ENCODE peak calls at places on chromosome X, in six cellular contexts. One of them, this sample, is unnamed.

GRCh38 chrX:91081873-91082272 is 352.8 kb upstream of the PABPC5 start:
- DNase-seq in fibroblast of lung: no peak
- DNase-seq in neural crest cell: no peak
- DNase-seq in AG09309: no peak
- DNase-seq in mesothelial cell of epicardium: no peak
- DNase-seq in uterus: no peak
- DNase-seq in this sample: no peak

GRCh38 chrX:13702390-13702789 is 13.5 kb downstream of the RAB9A start:
- DNase-seq in fibroblast of lung: no peak
- DNase-seq in neural crest cell: no peak
- DNase-seq in AG09309: no peak
- DNase-seq in mesothelial cell of epicardium: no peak
- DNase-seq in uterus: no peak
- DNase-seq in this sample: no peak

GRCh38 chrX:134685662-134686061 is 27.4 kb upstream of the PLAC1 start:
- DNase-seq in fibroblast of lung: peak; percentile 8
- DNase-seq in neural crest cell: no peak
- DNase-seq in AG09309: no peak
- DNase-seq in mesothelial cell of epicardium: no peak
- DNase-seq in uterus: no peak
- DNase-seq in this sample: peak; percentile 51

GRCh38 chrX:53282313-53282712 is 929 bp upstream of the IQSEC2 start:
- DNase-seq in fibroblast of lung: peak; percentile 27
- DNase-seq in neural crest cell: no peak
- DNase-seq in AG09309: no peak
- DNase-seq in mesothelial cell of epicardium: no peak
- DNase-seq in uterus: peak; percentile 55
- DNase-seq in this sample: no peak

GRCh38 chrX:107700317-107700774 is 72.0 kb downstream of the PRPS1 start:
- DNase-seq in fibroblast of lung: peak; percentile 71
- DNase-seq in neural crest cell: no peak
- DNase-seq in AG09309: no peak
- DNase-seq in mesothelial cell of epicardium: no peak
- DNase-seq in uterus: no peak
- DNase-seq in this sample: no peak

GRCh38 chrX:85379174-85379907 is at the start of gene POF1B:
- DNase-seq in fibroblast of lung: no peak
- DNase-seq in neural crest cell: no peak
- DNase-seq in AG09309: no peak
- DNase-seq in mesothelial cell of epicardium: no peak
- DNase-seq in uterus: no peak
- DNase-seq in this sample: no peak

GRCh38 chrX:130108647-130109428 is 1.5 kb downstream of the ELF4 start:
- DNase-seq in fibroblast of lung: no peak
- DNase-seq in neural crest cell: no peak
- DNase-seq in AG09309: no peak
- DNase-seq in mesothelial cell of epicardium: no peak
- DNase-seq in uterus: no peak
- DNase-seq in this sample: no peak

GRCh38 chrX:10615931-10616780 is 4.2 kb downstream of the MID1 start:
- DNase-seq in fibroblast of lung: peak; percentile 73
- DNase-seq in neural crest cell: no peak
- DNase-seq in AG09309: no peak
- DNase-seq in mesothelial cell of epicardium: no peak
- DNase-seq in uterus: peak; percentile 24
- DNase-seq in this sample: peak; percentile 40

GRCh38 chrX:150573702-150574101 is 5.3 kb downstream of the MTM1 start:
- DNase-seq in fibroblast of lung: no peak
- DNase-seq in neural crest cell: no peak
- DNase-seq in AG09309: no peak
- DNase-seq in mesothelial cell of epicardium: no peak
- DNase-seq in uterus: no peak
- DNase-seq in this sample: no peak

GRCh38 chrX:29665532-29665931 is 549.8 kb upstream of the MAGEB2 start:
- DNase-seq in fibroblast of lung: no peak
- DNase-seq in neural crest cell: no peak
- DNase-seq in AG09309: no peak
- DNase-seq in mesothelial cell of epicardium: no peak
- DNase-seq in uterus: no peak
- DNase-seq in this sample: no peak

GRCh38 chrX:106898462-106898861 is 4.7 kb downstream of the RIPPLY1 start:
- DNase-seq in fibroblast of lung: peak; percentile 70
- DNase-seq in neural crest cell: no peak
- DNase-seq in AG09309: no peak
- DNase-seq in mesothelial cell of epicardium: no peak
- DNase-seq in uterus: no peak
- DNase-seq in this sample: peak; percentile 42

GRCh38 chrX:17359500-17359899 is 15.5 kb upstream of the NHS start:
- DNase-seq in fibroblast of lung: peak; percentile 18
- DNase-seq in neural crest cell: no peak
- DNase-seq in AG09309: no peak
- DNase-seq in mesothelial cell of epicardium: no peak
- DNase-seq in uterus: no peak
- DNase-seq in this sample: no peak

GRCh38 chrX:79231662-79232061 is 87.2 kb downstream of the GPR174 start:
- DNase-seq in fibroblast of lung: no peak
- DNase-seq in neural crest cell: no peak
- DNase-seq in AG09309: no peak
- DNase-seq in mesothelial cell of epicardium: no peak
- DNase-seq in uterus: no peak
- DNase-seq in this sample: no peak

GRCh38 chrX:136138939-136139338 is 8.4 kb upstream of the FHL1 start:
- DNase-seq in fibroblast of lung: no peak
- DNase-seq in neural crest cell: no peak
- DNase-seq in AG09309: no peak
- DNase-seq in mesothelial cell of epicardium: no peak
- DNase-seq in uterus: no peak
- DNase-seq in this sample: no peak

GRCh38 chrX:109440475-109440874 is 41.4 kb downstream of the GUCY2F start:
- DNase-seq in fibroblast of lung: no peak
- DNase-seq in neural crest cell: no peak
- DNase-seq in AG09309: no peak
- DNase-seq in mesothelial cell of epicardium: no peak
- DNase-seq in uterus: no peak
- DNase-seq in this sample: no peak

GRCh38 chrX:150088766-150089518 is 150.7 kb upstream of the EOLA2 start:
- DNase-seq in fibroblast of lung: no peak
- DNase-seq in neural crest cell: no peak
- DNase-seq in AG09309: no peak
- DNase-seq in mesothelial cell of epicardium: no peak
- DNase-seq in uterus: no peak
- DNase-seq in this sample: no peak

GRCh38 chrX:2351999-2352995 is 148.5 kb downstream of the DHRSX start:
- DNase-seq in fibroblast of lung: peak; percentile 88
- DNase-seq in neural crest cell: no peak
- DNase-seq in AG09309: peak; percentile 88
- DNase-seq in mesothelial cell of epicardium: no peak
- DNase-seq in uterus: no peak
- DNase-seq in this sample: peak; percentile 94

GRCh38 chrX:109632906-109633504 is 8.0 kb upstream of the KCNE5 start:
- DNase-seq in fibroblast of lung: peak; percentile 45
- DNase-seq in neural crest cell: peak; percentile 36
- DNase-seq in AG09309: no peak
- DNase-seq in mesothelial cell of epicardium: no peak
- DNase-seq in uterus: no peak
- DNase-seq in this sample: no peak

GRCh38 chrX:134171661-134172587 is 65.1 kb upstream of the CCDC160 start:
- DNase-seq in fibroblast of lung: peak; percentile 20
- DNase-seq in neural crest cell: peak; percentile 37
- DNase-seq in AG09309: no peak
- DNase-seq in mesothelial cell of epicardium: no peak
- DNase-seq in uterus: no peak
- DNase-seq in this sample: no peak

GRCh38 chrX:19382500-19383145 is 38.9 kb downstream of the PDHA1 start:
- DNase-seq in fibroblast of lung: peak; percentile 37
- DNase-seq in neural crest cell: peak; percentile 61
- DNase-seq in AG09309: no peak
- DNase-seq in mesothelial cell of epicardium: no peak
- DNase-seq in uterus: no peak
- DNase-seq in this sample: peak; percentile 26

GRCh38 chrX:47579537-47579936 is 2.7 kb upstream of the TIMP1 start:
- DNase-seq in fibroblast of lung: peak; percentile 85
- DNase-seq in neural crest cell: no peak
- DNase-seq in AG09309: no peak
- DNase-seq in mesothelial cell of epicardium: no peak
- DNase-seq in uterus: no peak
- DNase-seq in this sample: peak; percentile 74

GRCh38 chrX:83511208-83511607 is 3.1 kb downstream of the POU3F4 start:
- DNase-seq in fibroblast of lung: no peak
- DNase-seq in neural crest cell: no peak
- DNase-seq in AG09309: no peak
- DNase-seq in mesothelial cell of epicardium: no peak
- DNase-seq in uterus: no peak
- DNase-seq in this sample: no peak

GRCh38 chrX:150487369-150488094 is 80.9 kb upstream of the MTM1 start:
- DNase-seq in fibroblast of lung: no peak
- DNase-seq in neural crest cell: no peak
- DNase-seq in AG09309: no peak
- DNase-seq in mesothelial cell of epicardium: no peak
- DNase-seq in uterus: no peak
- DNase-seq in this sample: no peak

GRCh38 chrX:70508296-70508911 is 63.8 kb downstream of the DLG3 start:
- DNase-seq in fibroblast of lung: no peak
- DNase-seq in neural crest cell: no peak
- DNase-seq in AG09309: no peak
- DNase-seq in mesothelial cell of epicardium: no peak
- DNase-seq in uterus: no peak
- DNase-seq in this sample: peak; percentile 3

DNA sequence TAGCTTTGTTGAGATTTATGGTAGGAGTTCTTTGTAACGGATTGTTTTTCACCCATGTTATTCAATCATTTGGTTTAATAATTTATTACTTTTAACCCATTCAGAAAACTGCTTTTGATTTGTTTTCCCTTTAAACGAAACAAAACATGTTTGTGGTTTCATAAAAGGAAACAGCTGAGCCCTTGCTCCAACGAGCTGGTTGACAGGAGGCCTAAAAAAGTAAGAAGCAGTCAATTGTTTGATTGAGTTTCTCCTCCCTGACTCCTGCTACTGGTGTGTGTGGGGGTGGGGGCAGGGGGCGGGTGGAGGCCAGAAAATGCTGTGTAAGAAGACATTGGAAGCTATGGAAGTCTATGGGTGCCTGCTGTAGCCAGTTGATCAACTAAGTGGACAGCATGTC is 102.7 kb downstream of the CHRDL1 start:
- DNase-seq in fibroblast of lung: no peak
- DNase-seq in neural crest cell: no peak
- DNase-seq in AG09309: no peak
- DNase-seq in mesothelial cell of epicardium: no peak
- DNase-seq in uterus: no peak
- DNase-seq in this sample: no peak
- TF ChIP-seq CTCF in fibroblast of lung: no peak
- TF ChIP-seq CTCF in neural crest cell: no peak
- TF ChIP-seq CTCF in AG09309: no peak
- TF ChIP-seq CTCF in mesothelial cell of epicardium: no peak
- TF ChIP-seq CTCF in uterus: no peak
- TF ChIP-seq CTCF in this sample: no peak

GRCh38 chrX:48600226-48600625 is 2.9 kb downstream of the WDR13 start:
- DNase-seq in fibroblast of lung: no peak
- DNase-seq in neural crest cell: no peak
- DNase-seq in AG09309: no peak
- DNase-seq in mesothelial cell of epicardium: no peak
- DNase-seq in uterus: no peak
- DNase-seq in this sample: no peak
- TF ChIP-seq CTCF in fibroblast of lung: no peak
- TF ChIP-seq CTCF in neural crest cell: no peak
- TF ChIP-seq CTCF in AG09309: no peak
- TF ChIP-seq CTCF in mesothelial cell of epicardium: no peak
- TF ChIP-seq CTCF in uterus: no peak
- TF ChIP-seq CTCF in this sample: no peak

GRCh38 chrX:49071877-49072711 is 1.7 kb downstream of the PRAF2 start:
- DNase-seq in fibroblast of lung: peak; percentile 79
- DNase-seq in neural crest cell: no peak
- DNase-seq in AG09309: no peak
- DNase-seq in mesothelial cell of epicardium: no peak
- DNase-seq in uterus: peak; percentile 84
- DNase-seq in this sample: peak; percentile 57

GRCh38 chrX:49077941-49078340 is 1.7 kb downstream of the WDR45 start:
- DNase-seq in fibroblast of lung: no peak
- DNase-seq in neural crest cell: no peak
- DNase-seq in AG09309: no peak
- DNase-seq in mesothelial cell of epicardium: no peak
- DNase-seq in uterus: no peak
- DNase-seq in this sample: no peak

GRCh38 chrX:49073641-49074575 is at the start of gene PRAF2:
- DNase-seq in fibroblast of lung: peak; percentile 89
- DNase-seq in neural crest cell: peak; percentile 76
- DNase-seq in AG09309: peak; percentile 61
- DNase-seq in mesothelial cell of epicardium: peak; percentile 71
- DNase-seq in uterus: peak; percentile 92
- DNase-seq in this sample: peak; percentile 87

GRCh38 chrX:49072712-49073095 is 1.1 kb downstream of the PRAF2 start:
- DNase-seq in fibroblast of lung: no peak
- DNase-seq in neural crest cell: no peak
- DNase-seq in AG09309: no peak
- DNase-seq in mesothelial cell of epicardium: no peak
- DNase-seq in uterus: no peak
- DNase-seq in this sample: no peak

DNA sequence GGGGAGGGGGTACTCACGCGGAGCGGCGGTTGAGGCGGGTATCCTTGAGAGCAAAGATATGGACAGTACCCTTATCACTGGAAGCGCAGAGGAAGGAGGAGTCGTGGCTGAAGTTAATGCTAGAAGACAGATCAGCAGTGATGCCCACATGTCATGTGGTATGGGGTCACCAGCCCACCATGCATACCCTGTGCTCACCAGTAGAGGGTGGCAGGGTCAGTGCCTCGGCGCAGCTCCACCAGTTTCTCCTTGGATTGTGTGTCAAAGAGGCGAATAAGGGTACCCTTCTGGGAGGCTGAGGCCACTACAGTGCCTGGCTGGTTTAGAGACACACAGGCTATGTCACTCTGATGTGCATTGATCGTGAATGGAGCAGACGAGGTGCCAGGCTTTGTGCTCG is 1.5 kb upstream of the PRAF2 start:
- DNase-seq in fibroblast of lung: no peak
- DNase-seq in neural crest cell: no peak
- DNase-seq in AG09309: no peak
- DNase-seq in mesothelial cell of epicardium: no peak
- DNase-seq in uterus: no peak
- DNase-seq in this sample: no peak
- TF ChIP-seq CTCF in fibroblast of lung: no peak
- TF ChIP-seq CTCF in neural crest cell: peak; percentile 17
- TF ChIP-seq CTCF in AG09309: no peak
- TF ChIP-seq CTCF in mesothelial cell of epicardium: no peak
- TF ChIP-seq CTCF in uterus: no peak
- TF ChIP-seq CTCF in this sample: no peak

DNA sequence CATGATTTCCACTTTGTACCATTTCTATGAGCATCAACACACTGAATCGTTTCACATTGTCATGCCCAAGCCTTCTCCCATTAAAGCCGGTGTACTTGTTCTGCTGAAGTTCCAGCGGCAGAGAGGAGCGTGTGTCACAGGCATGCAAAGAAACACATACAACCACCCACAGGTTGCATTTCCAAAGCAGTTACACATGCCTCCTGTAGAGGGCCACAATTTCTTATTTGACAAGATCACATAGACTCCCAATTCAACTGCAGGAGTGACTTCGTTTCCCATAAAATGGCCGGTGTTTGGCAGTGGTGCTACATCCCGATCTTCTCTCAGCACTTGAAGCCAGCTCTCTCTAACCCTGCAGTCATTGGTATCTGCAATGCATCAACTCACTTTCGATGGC is 992.6 kb downstream of the NLGN4X start:
- DNase-seq in fibroblast of lung: no peak
- DNase-seq in neural crest cell: peak; percentile 2
- DNase-seq in AG09309: no peak
- DNase-seq in mesothelial cell of epicardium: no peak
- DNase-seq in uterus: no peak
- DNase-seq in this sample: no peak
- TF ChIP-seq CTCF in fibroblast of lung: no peak
- TF ChIP-seq CTCF in neural crest cell: peak; percentile 61
- TF ChIP-seq CTCF in AG09309: no peak
- TF ChIP-seq CTCF in mesothelial cell of epicardium: peak; percentile 23
- TF ChIP-seq CTCF in uterus: no peak
- TF ChIP-seq CTCF in this sample: no peak

This sample was measured in brain microvascular endothelial cell.